ENCODE peak calls at places on chromosomes 13 and 19, in seven cellular contexts. One of them, this sample, is unnamed.

GRCh38 chr13:71797487-71797886 is 69.5 kb downstream of the DACH1 start:
- DNase-seq in uterus: no peak
- DNase-seq in heart right ventricle: no peak
- DNase-seq in fibroblast of lung: no peak
- DNase-seq in body of pancreas: no peak
- DNase-seq in CD8-positive, alpha-beta T cell: no peak
- DNase-seq in pancreas: no peak
- DNase-seq in this sample: no peak

GRCh38 chr13:25686831-25687495 is 315.2 kb downstream of the ATP8A2 start:
- DNase-seq in uterus: no peak
- DNase-seq in heart right ventricle: no peak
- DNase-seq in fibroblast of lung: no peak
- DNase-seq in body of pancreas: no peak
- DNase-seq in CD8-positive, alpha-beta T cell: no peak
- DNase-seq in pancreas: no peak
- DNase-seq in this sample: no peak

GRCh38 chr19:14472202-14472961 is 2.8 kb downstream of the PTGER1 start:
- DNase-seq in uterus: peak; percentile 80
- DNase-seq in heart right ventricle: peak; percentile 83
- DNase-seq in fibroblast of lung: no peak
- DNase-seq in body of pancreas: peak; percentile 69
- DNase-seq in CD8-positive, alpha-beta T cell: peak; percentile 89
- DNase-seq in pancreas: peak; percentile 93
- DNase-seq in this sample: peak; percentile 88

GRCh38 chr13:86464193-86464592 is 665.0 kb upstream of the SLITRK6 start:
- DNase-seq in uterus: no peak
- DNase-seq in heart right ventricle: no peak
- DNase-seq in fibroblast of lung: no peak
- DNase-seq in body of pancreas: no peak
- DNase-seq in CD8-positive, alpha-beta T cell: no peak
- DNase-seq in pancreas: no peak
- DNase-seq in this sample: no peak

GRCh38 chr19:7731615-7732014 is 295 bp downstream of the CLEC4G start:
- DNase-seq in uterus: no peak
- DNase-seq in heart right ventricle: no peak
- DNase-seq in fibroblast of lung: no peak
- DNase-seq in body of pancreas: no peak
- DNase-seq in CD8-positive, alpha-beta T cell: no peak
- DNase-seq in pancreas: no peak
- DNase-seq in this sample: no peak

GRCh38 chr19:18847516-18848463 is 16.0 kb downstream of the UPF1 start:
- DNase-seq in uterus: peak; percentile 67
- DNase-seq in heart right ventricle: no peak
- DNase-seq in fibroblast of lung: no peak
- DNase-seq in body of pancreas: no peak
- DNase-seq in CD8-positive, alpha-beta T cell: no peak
- DNase-seq in pancreas: no peak
- DNase-seq in this sample: no peak

GRCh38 chr19:6753178-6754031 is 13.8 kb downstream of the SH2D3A start:
- DNase-seq in uterus: peak; percentile 83
- DNase-seq in heart right ventricle: peak; percentile 80
- DNase-seq in fibroblast of lung: peak; percentile 59
- DNase-seq in body of pancreas: peak; percentile 64
- DNase-seq in CD8-positive, alpha-beta T cell: peak; percentile 70
- DNase-seq in pancreas: no peak
- DNase-seq in this sample: peak; percentile 91

GRCh38 chr13:21683034-21683733 is 12.3 kb downstream of the FGF9 start:
- DNase-seq in uterus: no peak
- DNase-seq in heart right ventricle: no peak
- DNase-seq in fibroblast of lung: peak; percentile 89
- DNase-seq in body of pancreas: no peak
- DNase-seq in CD8-positive, alpha-beta T cell: no peak
- DNase-seq in pancreas: no peak
- DNase-seq in this sample: no peak

GRCh38 chr19:32268381-32268780 is 77.0 kb upstream of the ZNF507 start:
- DNase-seq in uterus: no peak
- DNase-seq in heart right ventricle: no peak
- DNase-seq in fibroblast of lung: no peak
- DNase-seq in body of pancreas: no peak
- DNase-seq in CD8-positive, alpha-beta T cell: no peak
- DNase-seq in pancreas: no peak
- DNase-seq in this sample: no peak

DNA sequence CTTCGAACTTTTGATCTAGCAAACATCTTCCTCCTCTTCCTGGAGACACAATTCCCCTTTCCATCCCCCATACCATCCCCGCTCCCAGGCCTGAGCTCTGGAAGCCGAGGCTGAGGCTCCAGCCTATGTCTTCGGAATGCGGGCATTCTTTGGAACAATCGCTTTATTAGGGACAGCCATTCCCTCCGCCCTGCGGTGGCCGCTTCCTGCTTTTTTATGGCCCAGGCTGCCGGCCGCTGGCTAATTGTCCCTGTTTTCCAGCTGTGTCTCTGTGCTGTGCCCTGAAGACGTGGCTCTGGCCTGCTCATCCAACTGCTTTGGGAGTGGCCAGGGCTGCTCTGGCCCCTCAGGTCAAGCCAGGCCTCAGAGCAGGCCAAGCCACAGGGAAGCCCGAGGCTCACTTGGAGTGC is 2.1 kb upstream of the CDX2 start:
- DNase-seq in uterus: no peak
- DNase-seq in heart right ventricle: no peak
- DNase-seq in fibroblast of lung: no peak
- DNase-seq in body of pancreas: no peak
- DNase-seq in CD8-positive, alpha-beta T cell: no peak
- DNase-seq in pancreas: no peak
- DNase-seq in this sample: no peak
- H3K27ac ChIP-seq in uterus: no peak overlapping the region
- H3K27ac ChIP-seq in heart right ventricle: no peak overlapping the region
- H3K27ac ChIP-seq in fibroblast of lung: no peak overlapping the region
- H3K27ac ChIP-seq in body of pancreas: no peak overlapping the region
- H3K27ac ChIP-seq in CD8-positive, alpha-beta T cell: no peak overlapping the region
- H3K27ac ChIP-seq in pancreas: no peak overlapping the region
- H3K27ac ChIP-seq in this sample: no peak overlapping the region

GRCh38 chr19:27986299-27986698 is 1226.7 kb downstream of the UQCRFS1 start:
- DNase-seq in uterus: no peak
- DNase-seq in heart right ventricle: no peak
- DNase-seq in fibroblast of lung: no peak
- DNase-seq in body of pancreas: no peak
- DNase-seq in CD8-positive, alpha-beta T cell: no peak
- DNase-seq in pancreas: no peak
- DNase-seq in this sample: no peak
- H3K27ac ChIP-seq in uterus: no peak overlapping the region
- H3K27ac ChIP-seq in heart right ventricle: no peak overlapping the region
- H3K27ac ChIP-seq in fibroblast of lung: no peak overlapping the region
- H3K27ac ChIP-seq in body of pancreas: no peak overlapping the region
- H3K27ac ChIP-seq in CD8-positive, alpha-beta T cell: no peak overlapping the region
- H3K27ac ChIP-seq in pancreas: no peak overlapping the region
- H3K27ac ChIP-seq in this sample: no peak overlapping the region

GRCh38 chr13:31154939-31155338 is 6.8 kb downstream of the HSPH1 start:
- DNase-seq in uterus: no peak
- DNase-seq in heart right ventricle: no peak
- DNase-seq in fibroblast of lung: no peak
- DNase-seq in body of pancreas: no peak
- DNase-seq in CD8-positive, alpha-beta T cell: no peak
- DNase-seq in pancreas: no peak
- DNase-seq in this sample: no peak

GRCh38 chr13:31160857-31161582 is 684 bp downstream of the HSPH1 start:
- DNase-seq in uterus: peak; percentile 48
- DNase-seq in heart right ventricle: peak; percentile 55
- DNase-seq in fibroblast of lung: peak; percentile 81
- DNase-seq in body of pancreas: peak; percentile 68
- DNase-seq in CD8-positive, alpha-beta T cell: peak; percentile 62
- DNase-seq in pancreas: peak; percentile 86
- DNase-seq in this sample: peak; percentile 84

GRCh38 chr13:31161583-31162150 is at the start of gene HSPH1:
- DNase-seq in uterus: peak; percentile 98
- DNase-seq in heart right ventricle: peak; percentile 99
- DNase-seq in fibroblast of lung: peak; percentile 98
- DNase-seq in body of pancreas: peak; percentile 98
- DNase-seq in CD8-positive, alpha-beta T cell: peak; percentile 99
- DNase-seq in pancreas: peak; percentile 99
- DNase-seq in this sample: peak; percentile 100

GRCh38 chr13:31162151-31163008 is 676 bp upstream of the HSPH1 start:
- DNase-seq in uterus: peak; percentile 94
- DNase-seq in heart right ventricle: peak; percentile 93
- DNase-seq in fibroblast of lung: peak; percentile 98
- DNase-seq in body of pancreas: peak; percentile 98
- DNase-seq in CD8-positive, alpha-beta T cell: peak; percentile 96
- DNase-seq in pancreas: peak; percentile 88
- DNase-seq in this sample: peak; percentile 98

DNA sequence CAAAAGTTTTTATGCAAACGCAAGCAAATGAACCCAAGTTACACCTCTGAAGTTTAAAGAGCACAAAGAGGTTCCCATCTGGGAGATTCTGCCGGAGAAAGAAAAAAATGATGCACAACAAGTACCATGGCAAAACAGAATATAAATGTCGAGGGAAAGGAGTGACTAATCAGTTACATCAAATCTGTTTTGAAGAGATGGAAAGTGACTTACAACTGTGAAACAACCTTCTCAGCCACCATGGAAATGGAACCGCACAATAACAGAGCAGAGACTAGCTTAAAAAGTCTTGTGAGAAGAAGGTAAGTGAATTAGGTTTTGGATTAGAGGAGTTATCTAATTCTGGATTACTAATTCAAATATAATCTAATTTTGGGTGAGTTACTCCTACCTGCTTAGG is 2.4 kb downstream of the HSPH1 start:
- DNase-seq in uterus: no peak
- DNase-seq in heart right ventricle: no peak
- DNase-seq in fibroblast of lung: peak; percentile 22
- DNase-seq in body of pancreas: no peak
- DNase-seq in CD8-positive, alpha-beta T cell: no peak
- DNase-seq in pancreas: no peak
- DNase-seq in this sample: no peak
- H3K27ac ChIP-seq in uterus: no peak overlapping the region
- H3K27ac ChIP-seq in heart right ventricle: no peak overlapping the region
- H3K27ac ChIP-seq in fibroblast of lung: no peak overlapping the region
- H3K27ac ChIP-seq in body of pancreas: no peak overlapping the region
- H3K27ac ChIP-seq in CD8-positive, alpha-beta T cell: no peak overlapping the region
- H3K27ac ChIP-seq in pancreas: no peak overlapping the region
- H3K27ac ChIP-seq in this sample: no peak overlapping the region

DNA sequence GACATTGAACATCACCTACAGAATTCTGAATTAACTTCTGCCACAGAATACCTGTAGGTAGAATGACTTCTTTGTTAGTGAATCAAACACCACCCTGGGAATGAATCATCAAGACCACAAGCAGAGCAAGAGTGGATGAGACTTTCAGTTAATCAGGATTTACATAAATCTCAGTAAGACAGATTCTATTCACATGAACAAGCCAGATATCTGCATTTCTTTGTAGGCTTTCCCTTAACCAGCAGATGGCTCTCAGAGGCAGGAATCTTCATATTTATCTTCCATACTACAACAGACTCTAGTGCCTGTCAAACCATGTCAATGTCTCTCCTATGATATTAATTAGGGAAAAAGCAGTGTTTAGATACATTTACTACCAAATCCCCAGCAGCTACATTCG is 412.1 kb downstream of the KLF12 start:
- DNase-seq in uterus: no peak
- DNase-seq in heart right ventricle: no peak
- DNase-seq in fibroblast of lung: peak; percentile 86
- DNase-seq in body of pancreas: no peak
- DNase-seq in CD8-positive, alpha-beta T cell: no peak
- DNase-seq in pancreas: no peak
- DNase-seq in this sample: no peak
- H3K27ac ChIP-seq in uterus: no peak overlapping the region
- H3K27ac ChIP-seq in heart right ventricle: no peak overlapping the region
- H3K27ac ChIP-seq in fibroblast of lung: no peak overlapping the region
- H3K27ac ChIP-seq in body of pancreas: no peak overlapping the region
- H3K27ac ChIP-seq in CD8-positive, alpha-beta T cell: no peak overlapping the region
- H3K27ac ChIP-seq in pancreas: no peak overlapping the region
- H3K27ac ChIP-seq in this sample: no peak overlapping the region

GRCh38 chr13:75326173-75327131 is 155.5 kb downstream of the TBC1D4 start:
- DNase-seq in uterus: no peak
- DNase-seq in heart right ventricle: no peak
- DNase-seq in fibroblast of lung: peak; percentile 60
- DNase-seq in body of pancreas: no peak
- DNase-seq in CD8-positive, alpha-beta T cell: peak; percentile 41
- DNase-seq in pancreas: no peak
- DNase-seq in this sample: no peak
- H3K27ac ChIP-seq in uterus: peak overlapping the region; percentile 50
- H3K27ac ChIP-seq in heart right ventricle: no peak overlapping the region
- H3K27ac ChIP-seq in fibroblast of lung: no peak overlapping the region
- H3K27ac ChIP-seq in body of pancreas: peak overlapping the region; percentile 31
- H3K27ac ChIP-seq in CD8-positive, alpha-beta T cell: peak overlapping the region; percentile 85
- H3K27ac ChIP-seq in pancreas: peak overlapping the region; percentile 40
- H3K27ac ChIP-seq in this sample: peak overlapping the region; percentile 39

GRCh38 chr19:55490478-55491436 is 2.5 kb downstream of the SSC5D start:
- DNase-seq in uterus: peak; percentile 58
- DNase-seq in heart right ventricle: no peak
- DNase-seq in fibroblast of lung: peak; percentile 50
- DNase-seq in body of pancreas: no peak
- DNase-seq in CD8-positive, alpha-beta T cell: no peak
- DNase-seq in pancreas: no peak
- DNase-seq in this sample: no peak
- H3K27ac ChIP-seq in uterus: peak overlapping the region; percentile 99
- H3K27ac ChIP-seq in heart right ventricle: no peak overlapping the region
- H3K27ac ChIP-seq in fibroblast of lung: no peak overlapping the region
- H3K27ac ChIP-seq in body of pancreas: no peak overlapping the region
- H3K27ac ChIP-seq in CD8-positive, alpha-beta T cell: no peak overlapping the region
- H3K27ac ChIP-seq in pancreas: no peak overlapping the region
- H3K27ac ChIP-seq in this sample: no peak overlapping the region

GRCh38 chr19:45564131-45564780 is 20.3 kb downstream of the OPA3 start:
- DNase-seq in uterus: no peak
- DNase-seq in heart right ventricle: no peak
- DNase-seq in fibroblast of lung: no peak
- DNase-seq in body of pancreas: no peak
- DNase-seq in CD8-positive, alpha-beta T cell: no peak
- DNase-seq in pancreas: no peak
- DNase-seq in this sample: no peak

GRCh38 chr19:45567609-45568008 is 17.0 kb downstream of the OPA3 start:
- DNase-seq in uterus: no peak
- DNase-seq in heart right ventricle: no peak
- DNase-seq in fibroblast of lung: no peak
- DNase-seq in body of pancreas: no peak
- DNase-seq in CD8-positive, alpha-beta T cell: no peak
- DNase-seq in pancreas: no peak
- DNase-seq in this sample: no peak

GRCh38 chr19:45569619-45570421 is 14.8 kb downstream of the OPA3 start:
- DNase-seq in uterus: no peak
- DNase-seq in heart right ventricle: peak; percentile 73
- DNase-seq in fibroblast of lung: peak; percentile 19
- DNase-seq in body of pancreas: peak; percentile 67
- DNase-seq in CD8-positive, alpha-beta T cell: peak; percentile 59
- DNase-seq in pancreas: peak; percentile 82
- DNase-seq in this sample: no peak

GRCh38 chr19:45571457-45572220 is 13.0 kb downstream of the OPA3 start:
- DNase-seq in uterus: no peak
- DNase-seq in heart right ventricle: no peak
- DNase-seq in fibroblast of lung: no peak
- DNase-seq in body of pancreas: no peak
- DNase-seq in CD8-positive, alpha-beta T cell: no peak
- DNase-seq in pancreas: no peak
- DNase-seq in this sample: no peak

GRCh38 chr19:45568732-45569131 is 15.9 kb downstream of the OPA3 start:
- DNase-seq in uterus: no peak
- DNase-seq in heart right ventricle: no peak
- DNase-seq in fibroblast of lung: peak; percentile 79
- DNase-seq in body of pancreas: no peak
- DNase-seq in CD8-positive, alpha-beta T cell: no peak
- DNase-seq in pancreas: no peak
- DNase-seq in this sample: no peak
- H3K27ac ChIP-seq in uterus: no peak overlapping the region
- H3K27ac ChIP-seq in heart right ventricle: peak overlapping the region; percentile 57
- H3K27ac ChIP-seq in fibroblast of lung: peak overlapping the region; percentile 58
- H3K27ac ChIP-seq in body of pancreas: no peak overlapping the region
- H3K27ac ChIP-seq in CD8-positive, alpha-beta T cell: no peak overlapping the region
- H3K27ac ChIP-seq in pancreas: no peak overlapping the region
- H3K27ac ChIP-seq in this sample: no peak overlapping the region

GRCh38 chr19:39518975-39519374 is 4.0 kb downstream of the SELENOV start:
- DNase-seq in uterus: no peak
- DNase-seq in heart right ventricle: no peak
- DNase-seq in fibroblast of lung: no peak
- DNase-seq in body of pancreas: no peak
- DNase-seq in CD8-positive, alpha-beta T cell: no peak
- DNase-seq in pancreas: no peak
- DNase-seq in this sample: no peak
- H3K27ac ChIP-seq in uterus: no peak overlapping the region
- H3K27ac ChIP-seq in heart right ventricle: no peak overlapping the region
- H3K27ac ChIP-seq in fibroblast of lung: no peak overlapping the region
- H3K27ac ChIP-seq in body of pancreas: no peak overlapping the region
- H3K27ac ChIP-seq in CD8-positive, alpha-beta T cell: no peak overlapping the region
- H3K27ac ChIP-seq in pancreas: no peak overlapping the region
- H3K27ac ChIP-seq in this sample: no peak overlapping the region